ENCODE peak calls at places on chromosome 3, in ten cellular contexts. W, E, X, N, U, Q, P, Z, A and B are unnamed samples.

GRCh38 chr3:85161544-85161943 is 202.8 kb downstream of the CADM2 start:
- DNase-seq in P (no peak), Z (no peak), X (no peak), E (peak; percentile 92), Q (no peak), W (peak; percentile 12), U (no peak), N (no peak), A (no peak), B (no peak)

GRCh38 chr3:42179110-42179725 is 86.8 kb downstream of the CCK start:
- DNase-seq in A (peak; percentile 70), U (peak; percentile 28), P (no peak), W (peak; percentile 94), Z (no peak), X (no peak), Q (no peak), N (no peak), E (peak; percentile 97), B (peak; percentile 74)

GRCh38 chr3:117735481-117736101 is 1026.0 kb downstream of the TUSC7 start:
- DNase-seq in W (peak; percentile 87), U (no peak), Z (no peak), X (no peak), A (peak; percentile 61), P (no peak), E (peak; percentile 63), Q (no peak), N (no peak), B (no peak)

GRCh38 chr3:123448503-123449091 is at the start of gene ADCY5:
- DNase-seq in X (peak; percentile 82), Q (peak; percentile 60), U (peak; percentile 22), P (no peak), N (no peak), W (no peak), Z (no peak), A (no peak), E (no peak), B (no peak)

GRCh38 chr3:189195302-189195701 is 23.5 kb downstream of the TPRG1 start:
- DNase-seq in Q (no peak), N (no peak), P (no peak), X (no peak), E (no peak), W (peak; percentile 16), U (peak; percentile 6), A (no peak), Z (no peak), B (no peak)

GRCh38 chr3:46464326-46465195 is at the start of gene LTF:
- DNase-seq in U (no peak), A (no peak), X (peak; percentile 80), P (no peak), W (no peak), Z (no peak), N (no peak), E (no peak), Q (no peak), B (no peak)

GRCh38 chr3:14406336-14406735 is 3.9 kb downstream of the SLC6A6 start:
- DNase-seq in A (no peak), U (no peak), X (no peak), Q (no peak), E (no peak), N (no peak), W (no peak), P (no peak), Z (no peak), B (no peak)

GRCh38 chr3:101300073-101300472 is 20.3 kb downstream of the IMPG2 start:
- DNase-seq in Z (no peak), P (no peak), A (no peak), U (no peak), X (peak; percentile 56), E (no peak), W (no peak), N (no peak), Q (no peak), B (peak; percentile 45)

GRCh38 chr3:53250881-53251605 is 4.8 kb downstream of the TKT start:
- DNase-seq in P (no peak), A (no peak), N (no peak), Q (no peak), U (no peak), Z (no peak), E (no peak), W (no peak), X (no peak), B (no peak)

GRCh38 chr3:152021951-152022461 is 148.6 kb downstream of the SUCNR1 start:
- DNase-seq in U (no peak), P (no peak), X (peak; percentile 53), E (peak; percentile 97), Q (no peak), A (no peak), N (no peak), W (peak; percentile 58), Z (no peak), B (no peak)

GRCh38 chr3:172303941-172304558 is 144.2 kb downstream of the GHSR start:
- DNase-seq in P (no peak), Z (no peak), E (no peak), W (no peak), N (no peak), U (no peak), X (no peak), Q (no peak), A (no peak), B (no peak)

GRCh38 chr3:118991775-118992174 is 42.9 kb downstream of the IGSF11 start:
- DNase-seq in A (no peak), E (no peak), X (no peak), U (peak; percentile 59), P (no peak), Z (no peak), Q (no peak), N (peak; percentile 28), W (no peak), B (no peak)

GRCh38 chr3:194130211-194130610 is 5.7 kb upstream of the HES1 start:
- DNase-seq in A (no peak), N (no peak), Q (no peak), U (no peak), P (no peak), E (no peak), X (no peak), Z (no peak), W (no peak), B (no peak)

GRCh38 chr3:125104639-125105038 is 48.8 kb upstream of the HEG1 start:
- DNase-seq in U (no peak), P (no peak), E (no peak), Z (no peak), N (no peak), X (no peak), Q (no peak), W (peak; percentile 48), A (no peak), B (no peak)
- H3K9me3 ChIP-seq in U (no peaks in the 10 kb centered on the region), P (no peaks in the 10 kb centered on the region), E (peaks cover 3% of the 10 kb centered on the region), Z (no peaks in the 10 kb centered on the region), N (no peaks in the 10 kb centered on the region), X (no peaks in the 10 kb centered on the region), Q (no peaks in the 10 kb centered on the region), W (no peaks in the 10 kb centered on the region), A (no peaks in the 10 kb centered on the region), B (no peaks in the 10 kb centered on the region)

DNA sequence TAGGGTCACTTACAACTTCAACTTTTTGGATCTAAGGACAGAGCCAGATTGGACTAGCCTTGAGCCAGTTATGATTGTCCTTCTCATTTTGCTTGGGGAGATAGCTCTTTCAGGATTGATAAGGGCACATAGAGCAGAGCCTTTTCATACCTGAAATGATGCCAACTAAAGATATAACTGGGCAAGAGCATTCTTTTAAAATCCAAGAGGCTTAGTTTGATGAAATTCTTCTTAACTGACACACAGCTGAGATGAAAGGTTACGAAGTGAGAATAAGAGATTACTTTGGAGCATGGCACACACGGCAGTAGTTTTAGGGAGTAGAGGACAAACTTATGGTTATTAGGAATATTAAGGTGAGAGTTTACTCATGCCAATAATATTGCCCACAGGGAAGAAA is 12.7 kb downstream of the CD200 start:
- DNase-seq in Q (no peak), A (no peak), Z (no peak), U (no peak), P (no peak), N (no peak), E (no peak), W (no peak), X (no peak), B (no peak)
- TF ChIP-seq CTCF in Q (no peak), A (no peak), Z (no peak), U (no peak), P (no peak), N (no peak), E (no peak), W (no peak), X (no peak), B (no peak)

DNA sequence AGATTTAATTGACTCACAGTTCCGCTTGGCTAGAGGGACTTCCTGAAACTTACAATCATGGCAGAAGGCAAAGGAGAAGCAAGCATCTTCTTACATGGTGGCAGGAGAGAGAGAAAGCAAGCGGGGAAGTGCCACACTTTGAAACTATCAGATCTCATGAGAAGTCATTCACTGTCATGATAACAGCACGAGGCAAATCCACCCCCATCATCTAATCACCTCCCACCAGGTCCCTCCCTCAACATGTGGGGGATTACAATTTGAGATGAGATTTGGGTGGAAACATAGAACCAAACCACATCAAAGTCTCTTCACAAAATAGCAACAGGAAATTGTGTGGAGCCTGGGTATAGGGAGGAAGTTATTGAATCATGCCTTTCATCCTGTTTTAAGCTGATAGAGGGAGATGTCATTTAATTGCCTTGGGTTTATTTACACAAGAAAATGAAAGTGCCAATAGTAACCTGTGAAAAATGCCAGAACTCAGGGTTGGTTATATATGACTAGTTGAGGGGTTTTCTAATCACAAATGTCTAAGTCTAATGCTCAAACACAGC is 624.8 kb upstream of the LMCD1 start:
- DNase-seq in A (no peak), N (no peak), P (peak; percentile 2), E (no peak), W (peak; percentile 50), Z (no peak), X (no peak), U (no peak), Q (no peak), B (no peak)
- H3K9me3 ChIP-seq in A (peaks cover 14% of the 10 kb centered on the region), N (no peaks in the 10 kb centered on the region), P (no peaks in the 10 kb centered on the region), E (peaks cover 18% of the 10 kb centered on the region), W (no peaks in the 10 kb centered on the region), Z (no peaks in the 10 kb centered on the region), X (no peaks in the 10 kb centered on the region), U (no peaks in the 10 kb centered on the region), Q (no peaks in the 10 kb centered on the region), B (no peaks in the 10 kb centered on the region)

GRCh38 chr3:185971579-185971978 is 33.8 kb upstream of the TRA2B start:
- DNase-seq in E (no peak), P (no peak), Q (no peak), W (no peak), N (no peak), U (no peak), Z (no peak), X (no peak), A (no peak), B (no peak)

GRCh38 chr3:185966655-185967054 is 28.8 kb upstream of the TRA2B start:
- DNase-seq in P (no peak), Z (no peak), Q (no peak), U (no peak), W (no peak), N (no peak), X (no peak), E (no peak), A (no peak), B (no peak)

GRCh38 chr3:185965496-185965895 is 27.7 kb upstream of the TRA2B start:
- DNase-seq in A (no peak), X (no peak), U (no peak), Q (no peak), W (no peak), Z (no peak), P (no peak), E (no peak), N (no peak), B (no peak)

DNA sequence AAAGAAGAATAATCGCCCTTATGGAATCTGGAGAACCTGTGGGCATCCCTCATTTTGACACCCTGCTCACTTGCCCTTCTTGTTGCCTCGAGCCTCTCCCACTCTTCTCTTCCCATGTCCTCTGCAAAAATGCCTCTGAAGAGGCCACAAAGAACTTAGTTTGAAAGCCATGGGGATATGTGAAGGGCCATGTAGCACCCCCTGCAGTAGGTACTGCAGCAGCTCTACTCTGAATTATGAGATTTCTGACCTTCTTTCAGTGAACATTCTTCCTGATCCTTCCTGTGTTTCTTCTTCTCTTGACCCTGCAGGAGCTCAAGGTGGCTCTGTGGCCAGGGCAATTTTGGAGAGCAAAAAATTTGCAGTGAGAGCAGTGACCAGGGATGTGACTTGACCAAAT is 30.4 kb upstream of the TRA2B start:
- DNase-seq in X (no peak), E (no peak), A (no peak), W (no peak), Z (no peak), P (no peak), N (no peak), U (no peak), Q (no peak), B (no peak)
- TF ChIP-seq CTCF in X (no peak), E (peak; percentile 33), A (no peak), W (no peak), Z (peak; percentile 27), P (no peak), N (no peak), U (no peak), Q (no peak), B (no peak)